ENCODE peak calls at places on chromosome 16, in nine cellular contexts. W is heart left ventricle, E is HCT116, B is H9, G is A673, F is PC-3, O is transverse colon, J is brain microvascular endothelial cell, U is BJ. C is an unnamed sample.

GRCh38 chr16:20515580-20516179 is 60.5 kb downstream of the ACSM2B start:
- DNase-seq in U (no peak), B (no peak), G (no peak), F (no peak), J (no peak), E (no peak), O (no peak), W (no peak), C (no peak)

GRCh38 chr16:24670623-24671454 is 58.6 kb upstream of the TNRC6A start:
- DNase-seq in G (peak; percentile 79), U (no peak), F (peak; percentile 14), J (peak; percentile 93), B (peak; percentile 62), W (peak; percentile 85), O (peak; percentile 29), E (no peak), C (peak; percentile 92)

GRCh38 chr16:8901318-8901861 is 19.2 kb downstream of the LITAFD start:
- DNase-seq in G (no peak), U (no peak), W (no peak), E (no peak), O (no peak), J (no peak), F (no peak), B (no peak), C (no peak)

GRCh38 chr16:49641250-49641649 is 214.7 kb downstream of the ZNF423 start:
- DNase-seq in G (no peak), J (no peak), E (no peak), B (no peak), W (no peak), O (no peak), U (no peak), F (no peak), C (no peak)

GRCh38 chr16:49499018-49499785 is 125.6 kb downstream of the C16orf78 start:
- DNase-seq in G (no peak), J (no peak), E (no peak), O (no peak), U (no peak), W (no peak), B (no peak), F (no peak), C (no peak)

GRCh38 chr16:30417447-30418349 is 10.3 kb downstream of the ZNF771 start:
- DNase-seq in F (peak; percentile 94), O (peak; percentile 90), B (peak; percentile 91), E (peak; percentile 91), W (peak; percentile 87), G (peak; percentile 96), J (peak; percentile 65), U (peak; percentile 65), C (peak; percentile 60)

GRCh38 chr16:87384162-87384999 is 805 bp upstream of the FBXO31 start:
- DNase-seq in B (peak; percentile 73), W (peak; percentile 60), U (no peak), J (no peak), G (no peak), E (no peak), O (peak; percentile 65), F (no peak), C (no peak)

GRCh38 chr16:49150341-49150740 is 131.3 kb downstream of the CBLN1 start:
- DNase-seq in F (no peak), J (no peak), U (no peak), B (no peak), O (no peak), E (no peak), G (no peak), W (no peak), C (no peak)

DNA sequence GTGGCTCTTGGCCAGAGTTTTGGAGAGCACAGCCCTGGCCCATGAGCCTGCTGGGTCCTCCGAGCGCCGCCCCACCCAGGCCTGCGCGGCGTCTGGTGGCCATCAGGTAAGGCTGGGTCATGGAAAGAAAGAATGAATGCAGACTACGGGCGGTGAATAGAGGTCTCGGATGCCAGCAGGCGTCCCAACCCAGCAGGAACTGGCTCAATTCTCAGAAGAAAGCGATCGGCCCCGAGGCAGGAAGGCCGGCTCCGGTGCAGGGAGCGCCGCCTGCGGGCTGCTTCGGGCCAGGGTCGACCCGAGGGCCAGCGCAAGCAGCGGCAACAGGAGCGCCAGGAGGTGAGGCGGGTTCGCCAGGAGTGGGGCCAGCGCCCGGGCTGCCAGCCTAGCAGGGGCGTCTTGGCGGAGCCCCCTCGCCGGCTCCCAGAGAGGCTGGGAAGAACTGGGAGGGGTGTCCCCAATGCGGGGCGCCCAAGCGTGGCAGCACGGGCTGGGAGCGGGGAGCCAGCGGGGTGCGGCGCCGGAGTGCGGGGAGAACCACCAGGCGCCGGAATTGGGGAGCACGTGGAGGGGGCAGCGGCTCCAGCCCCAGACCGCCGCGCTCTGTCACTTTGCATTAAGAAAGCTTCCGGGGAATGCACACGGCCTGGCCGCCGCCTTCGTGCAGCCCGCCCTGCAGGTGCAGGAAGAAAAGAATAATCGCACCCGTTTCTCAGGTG is 7.1 kb upstream of the TMC5 start:
- DNase-seq in E (no peak), G (peak; percentile 36), O (peak; percentile 77), B (peak; percentile 80), W (peak; percentile 26), F (peak; percentile 53), U (no peak), J (no peak), C (no peak)
- H3K27me3 ChIP-seq in E (no peaks in the 10 kb centered on the region), G (peaks cover 16% of the 10 kb centered on the region), O (peaks cover 36% of the 10 kb centered on the region), B (peaks cover 3% of the 10 kb centered on the region), W (peaks cover 19% of the 10 kb centered on the region), F (no peaks in the 10 kb centered on the region), U (no peaks in the 10 kb centered on the region), J (peaks cover 16% of the 10 kb centered on the region), C (peaks cover 16% of the 10 kb centered on the region)

DNA sequence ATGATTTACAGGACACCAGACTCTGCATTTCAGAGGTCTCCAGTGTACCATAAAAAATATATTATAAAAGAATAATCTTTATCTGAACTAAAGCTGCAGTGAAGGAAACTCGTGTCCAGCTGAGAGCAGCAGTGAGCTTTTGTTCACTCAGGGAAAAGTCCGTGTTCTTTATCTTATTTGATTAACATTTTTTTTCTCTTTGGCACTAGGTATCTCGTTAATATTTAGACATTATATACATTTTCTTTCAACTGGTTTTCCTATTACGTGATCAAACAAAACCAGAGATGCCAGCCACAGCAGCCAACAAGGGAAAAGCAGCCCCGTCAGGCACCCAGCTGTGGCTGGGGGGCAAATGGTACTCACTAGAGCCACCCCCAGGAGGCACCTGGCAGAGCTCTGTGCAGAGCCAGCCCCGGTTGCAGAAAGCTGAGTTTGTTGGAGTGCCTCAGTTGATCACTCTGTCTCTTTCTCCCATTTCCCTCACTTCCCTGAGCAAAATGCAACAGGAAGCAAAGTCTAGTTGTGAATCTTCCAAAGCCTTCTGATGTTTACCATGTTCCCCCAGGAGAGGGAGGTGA is 1.1 kb upstream of the HS3ST4 start:
- DNase-seq in F (no peak), B (no peak), W (no peak), E (no peak), U (no peak), J (no peak), O (no peak), G (peak; percentile 63), C (no peak)
- H3K27me3 ChIP-seq in F (peaks cover 4% of the 10 kb centered on the region), B (peaks cover 13% of the 10 kb centered on the region), W (peaks cover 16% of the 10 kb centered on the region), E (peaks cover 35% of the 10 kb centered on the region), U (peaks cover 22% of the 10 kb centered on the region), J (peaks cover 30% of the 10 kb centered on the region), O (peaks cover 71% of the 10 kb centered on the region), G (no peaks in the 10 kb centered on the region), C (peaks cover 42% of the 10 kb centered on the region)

DNA sequence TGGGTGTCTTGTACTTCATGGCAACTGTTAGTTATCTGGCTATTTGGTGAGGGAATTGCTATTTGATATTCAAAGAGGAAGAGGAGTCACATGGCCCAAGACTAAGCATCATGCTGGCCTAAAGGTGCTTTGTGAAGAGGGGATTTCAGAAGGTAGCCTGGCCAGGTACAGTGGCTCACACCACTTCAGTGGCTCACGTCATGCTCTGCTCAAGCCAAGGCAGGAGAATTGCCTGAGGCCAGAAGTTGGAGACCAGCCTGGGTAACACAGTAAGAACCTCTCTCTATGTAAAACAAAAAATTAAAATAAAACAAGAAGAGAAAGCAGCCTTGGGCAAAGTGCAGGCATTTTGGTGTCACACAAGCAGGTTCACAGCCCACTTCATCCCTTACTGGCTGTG is 6.4 kb upstream of the MT1B start:
- DNase-seq in U (no peak), E (no peak), G (no peak), J (no peak), B (no peak), F (no peak), O (no peak), W (no peak), C (no peak)
- H3K27me3 ChIP-seq in U (peaks cover 38% of the 10 kb centered on the region), E (no peaks in the 10 kb centered on the region), G (peaks cover 21% of the 10 kb centered on the region), J (peaks cover 21% of the 10 kb centered on the region), B (peaks cover 63% of the 10 kb centered on the region), F (no peaks in the 10 kb centered on the region), O (peaks cover 57% of the 10 kb centered on the region), W (peaks cover 12% of the 10 kb centered on the region), C (peaks cover 29% of the 10 kb centered on the region)

GRCh38 chr16:1008085-1008484 is 26.5 kb downstream of the SOX8 start:
- DNase-seq in J (no peak), B (no peak), G (no peak), F (no peak), O (no peak), W (no peak), U (no peak), E (no peak), C (no peak)
- H3K27me3 ChIP-seq in J (peaks cover 47% of the 10 kb centered on the region), B (no peaks in the 10 kb centered on the region), G (no peaks in the 10 kb centered on the region), F (peaks cover 33% of the 10 kb centered on the region), O (peaks cover 32% of the 10 kb centered on the region), W (no peaks in the 10 kb centered on the region), U (peaks cover 4% of the 10 kb centered on the region), E (peaks cover 44% of the 10 kb centered on the region), C (peaks cover 59% of the 10 kb centered on the region)

GRCh38 chr16:2795714-2796143 is 2.5 kb upstream of the PRSS41 start:
- DNase-seq in F (no peak), E (no peak), G (no peak), U (no peak), W (no peak), B (no peak), J (no peak), O (peak; percentile 60), C (no peak)

GRCh38 chr16:2791174-2791573 is 3.8 kb upstream of the PRSS33 start:
- DNase-seq in U (no peak), F (no peak), B (peak; percentile 25), O (no peak), G (no peak), J (no peak), E (no peak), W (no peak), C (no peak)

GRCh38 chr16:2787961-2788360 is 601 bp upstream of the PRSS33 start:
- DNase-seq in B (no peak), J (no peak), G (no peak), O (no peak), U (no peak), E (no peak), F (no peak), W (no peak), C (no peak)

GRCh38 chr16:2790631-2791030 is 3.3 kb upstream of the PRSS33 start:
- DNase-seq in F (no peak), G (no peak), O (no peak), W (peak; percentile 3), E (no peak), B (no peak), J (no peak), U (no peak), C (no peak)

GRCh38 chr16:2792945-2793344 is 5.3 kb upstream of the PRSS41 start:
- DNase-seq in U (no peak), W (no peak), J (no peak), G (no peak), O (no peak), B (no peak), E (no peak), F (no peak), C (no peak)
- H3K27me3 ChIP-seq in U (peaks cover 17% of the 10 kb centered on the region), W (peaks cover 2% of the 10 kb centered on the region), J (peaks cover 22% of the 10 kb centered on the region), G (peaks cover 50% of the 10 kb centered on the region), O (peaks cover 34% of the 10 kb centered on the region), B (no peaks in the 10 kb centered on the region), E (no peaks in the 10 kb centered on the region), F (no peaks in the 10 kb centered on the region), C (peaks cover 13% of the 10 kb centered on the region)

GRCh38 chr16:84159006-84159405 is 13.9 kb downstream of the DNAAF1 start:
- DNase-seq in U (no peak), W (no peak), B (no peak), G (no peak), F (no peak), E (no peak), O (no peak), J (no peak), C (no peak)
- H3K27me3 ChIP-seq in U (peaks cover 6% of the 10 kb centered on the region), W (no peaks in the 10 kb centered on the region), B (no peaks in the 10 kb centered on the region), G (peaks cover 23% of the 10 kb centered on the region), F (peaks cover 5% of the 10 kb centered on the region), E (peaks cover 13% of the 10 kb centered on the region), O (peaks cover 46% of the 10 kb centered on the region), J (peaks cover 13% of the 10 kb centered on the region), C (peaks cover 3% of the 10 kb centered on the region)